ENCODE peak calls at places on chromosome 14, in seven cellular contexts. U, C, F, S, Z, D and N are unnamed samples.

GRCh38 chr14:105368910-105369652 is 29.3 kb upstream of the TEX22 start:
- DNase-seq in U (no peak), C (no peak), F (no peak), Z (no peak), D (no peak), S (no peak), N (no peak)

GRCh38 chr14:88164906-88165534 is 158.0 kb downstream of the KCNK10 start:
- DNase-seq in U (no peak), F (no peak), C (no peak), D (no peak), S (no peak), Z (no peak), N (no peak)

GRCh38 chr14:99009875-99010274 is 262.1 kb downstream of the BCL11B start:
- DNase-seq in C (no peak), U (no peak), F (no peak), S (no peak), D (no peak), Z (no peak), N (no peak)

GRCh38 chr14:64990291-64990690 is 3.6 kb downstream of the FNTB start:
- DNase-seq in S (no peak), U (no peak), C (no peak), F (no peak), D (no peak), Z (no peak), N (no peak)

GRCh38 chr14:88612981-88613380 is 50.1 kb downstream of the ZC3H14 start:
- DNase-seq in Z (no peak), D (no peak), F (no peak), S (no peak), U (no peak), C (no peak), N (no peak)

GRCh38 chr14:103512701-103513611 is 9.7 kb downstream of the CKB start:
- DNase-seq in C (no peak), Z (no peak), D (no peak), U (no peak), S (no peak), F (no peak), N (no peak)

GRCh38 chr14:94936901-94937321 is 167.0 kb upstream of the GSC start:
- DNase-seq in Z (no peak), S (peak), U (no peak), F (no peak), C (no peak), D (no peak), N (no peak)

GRCh38 chr14:100734031-100734990 is 7.6 kb downstream of the DLK1 start:
- DNase-seq in S (peak), Z (no peak), U (no peak), C (no peak), F (no peak), D (no peak), N (no peak)

GRCh38 chr14:96632363-96632758 is 130.2 kb downstream of the PAPOLA start:
- DNase-seq in C (no peak), D (no peak), F (no peak), S (no peak), Z (no peak), U (no peak), N (no peak)

GRCh38 chr14:84751745-84752144 is 778.2 kb upstream of the FLRT2 start:
- DNase-seq in Z (no peak), C (no peak), U (no peak), F (no peak), D (no peak), S (no peak), N (no peak)

GRCh38 chr14:64721391-64721791 is 17.2 kb downstream of the PLEKHG3 start:
- DNase-seq in Z (no peak), D (no peak), F (no peak), U (no peak), C (no peak), S (no peak), N (no peak)

GRCh38 chr14:99612737-99613330 is 8.8 kb upstream of the CCDC85C start:
- DNase-seq in D (no peak), U (no peak), F (no peak), Z (no peak), S (no peak), C (no peak), N (no peak)

GRCh38 chr14:30211326-30211725 is 283.7 kb upstream of the PRKD1 start:
- DNase-seq in S (no peak), D (no peak), U (no peak), C (no peak), Z (no peak), F (no peak), N (no peak)

GRCh38 chr14:38583471-38583870 is 327.6 kb upstream of the CLEC14A start:
- DNase-seq in Z (no peak), D (no peak), C (no peak), S (no peak), F (no peak), U (no peak), N (no peak)

DNA sequence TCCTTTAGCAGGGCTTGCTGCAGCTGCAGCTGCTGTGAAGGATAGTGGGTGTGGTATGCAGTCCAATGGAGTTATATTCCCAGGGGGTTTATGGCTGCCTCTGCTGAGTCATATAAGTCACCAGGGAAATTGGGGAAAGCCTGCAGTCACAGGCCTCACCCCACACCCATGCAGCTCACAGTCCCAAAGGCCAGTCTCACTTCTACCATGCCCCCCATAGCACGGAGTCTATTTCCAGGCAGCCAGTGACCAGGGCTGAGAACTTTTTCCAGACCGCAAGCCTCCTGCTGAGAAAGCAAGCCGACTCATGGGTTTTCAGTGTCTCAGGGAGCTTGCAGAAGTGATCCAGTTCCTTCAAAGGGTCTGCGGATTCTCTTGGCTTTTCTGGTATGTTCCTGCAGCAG is 322.4 kb upstream of the CLEC14A start:
- DNase-seq in D (no peak), F (no peak), S (no peak), U (no peak), Z (no peak), C (no peak), N (no peak)
- TF ChIP-seq JUND in D (no peak), F (no peak), S (no peak), U (no peak), Z (no peak), C (no peak), N (no peak)

GRCh38 chr14:32940711-32941667 is 2.3 kb downstream of the NPAS3 start:
- DNase-seq in D (no peak), F (no peak), S (no peak), U (no peak), Z (no peak), C (no peak), N (no peak)

GRCh38 chr14:32941668-32942065 is 3.0 kb downstream of the NPAS3 start:
- DNase-seq in F (no peak), D (no peak), C (no peak), S (no peak), U (no peak), Z (no peak), N (no peak)

GRCh38 chr14:32938719-32939253 is at the start of gene NPAS3:
- DNase-seq in U (no peak), Z (no peak), F (no peak), S (peak), D (no peak), C (no peak), N (no peak)

GRCh38 chr14:32939254-32940065 is 781 bp downstream of the NPAS3 start:
- DNase-seq in D (peak), U (no peak), F (no peak), C (no peak), Z (no peak), S (peak), N (peak)

GRCh38 chr14:32940066-32940651 is 1.5 kb downstream of the NPAS3 start:
- DNase-seq in C (no peak), D (no peak), Z (no peak), F (no peak), U (no peak), S (no peak), N (no peak)
- TF ChIP-seq JUND in C (no peak), D (no peak), Z (no peak), F (no peak), U (no peak), S (no peak), N (no peak)

DNA sequence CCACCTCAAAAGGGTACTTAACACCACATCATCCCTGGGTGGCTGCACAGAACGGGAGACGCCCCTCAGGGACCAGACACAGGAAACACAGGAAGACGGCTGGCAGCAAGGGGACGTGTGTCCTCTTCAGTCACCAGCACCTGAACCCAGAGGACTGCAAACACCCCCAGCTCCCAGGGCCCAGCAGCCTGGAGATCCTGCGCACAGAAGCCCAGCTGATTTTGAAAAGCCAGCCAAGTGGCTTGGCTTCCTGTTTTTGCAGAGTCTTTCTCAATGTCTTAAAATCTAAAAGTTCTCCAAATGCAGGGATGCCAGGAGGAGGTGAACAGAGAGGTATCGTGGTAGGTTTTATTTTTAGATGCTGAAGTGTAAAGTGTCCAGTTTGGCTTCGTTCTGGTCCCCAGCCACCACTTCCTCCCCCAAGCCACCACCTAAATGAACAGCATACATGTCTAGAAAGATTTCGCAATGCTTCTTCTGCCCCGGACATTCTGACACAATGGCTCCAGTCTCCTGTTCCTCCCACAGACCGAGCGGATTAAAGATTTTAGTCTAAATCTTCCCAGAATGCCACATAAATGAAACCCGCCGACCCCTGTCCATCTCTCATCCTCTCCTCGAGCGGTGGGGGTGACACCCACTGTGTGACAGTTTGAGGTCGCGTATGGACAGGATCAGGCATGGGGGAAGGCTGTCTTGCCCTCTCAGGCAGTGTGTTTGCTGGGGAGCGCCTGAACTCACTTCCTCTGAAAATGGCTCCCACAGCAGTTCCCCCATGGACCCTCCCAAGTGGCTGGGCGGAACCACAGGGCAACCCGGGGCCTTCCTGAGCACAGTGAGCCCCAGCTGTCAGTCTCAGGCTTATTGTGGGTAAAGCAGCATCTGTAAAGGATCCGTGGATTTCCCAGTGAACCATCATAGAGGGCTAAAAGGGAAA is 41.6 kb downstream of the ITPK1 start:
- DNase-seq in D (no peak), S (no peak), Z (peak), F (no peak), C (no peak), U (no peak), N (no peak)
- TF ChIP-seq JUND in D (no peak), S (no peak), Z (no peak), F (no peak), C (no peak), U (no peak), N (no peak)

GRCh38 chr14:106883218-106883692 is 1356.9 kb downstream of the TMEM121 start:
- DNase-seq in F (no peak), U (no peak), D (peak), C (peak), S (peak), Z (peak), N (no peak)

GRCh38 chr14:106875503-106875902 is 1349.1 kb downstream of the TMEM121 start:
- DNase-seq in Z (no peak), F (no peak), C (no peak), S (no peak), D (no peak), U (no peak), N (no peak)

GRCh38 chr14:106877527-106877926 is 1351.1 kb downstream of the TMEM121 start:
- DNase-seq in Z (no peak), S (no peak), F (no peak), U (no peak), C (no peak), D (no peak), N (no peak)

GRCh38 chr14:106876711-106877110 is 1350.3 kb downstream of the TMEM121 start:
- DNase-seq in Z (no peak), S (no peak), U (no peak), D (no peak), F (no peak), C (no peak), N (no peak)

GRCh38 chr14:106879241-106879640 is 1352.9 kb downstream of the TMEM121 start:
- DNase-seq in U (peak), D (peak), F (no peak), S (peak), C (peak), Z (peak), N (peak)
- TF ChIP-seq JUND in U (no peak), D (no peak), F (no peak), S (no peak), C (no peak), Z (no peak), N (no peak)

GRCh38 chr14:71478542-71478941 is 453.7 kb upstream of the RGS6 start:
- DNase-seq in S (no peak), U (no peak), D (no peak), F (no peak), C (no peak), Z (no peak), N (no peak)
- TF ChIP-seq JUND in S (no peak), U (no peak), D (no peak), F (no peak), C (no peak), Z (no peak), N (no peak)

GRCh38 chr14:83291716-83292115 is 1758.1 kb upstream of the SEL1L start:
- DNase-seq in F (no peak), C (no peak), D (no peak), Z (no peak), S (no peak), U (no peak), N (no peak)
- TF ChIP-seq JUND in F (no peak), C (no peak), D (no peak), Z (no peak), S (no peak), U (no peak), N (no peak)

GRCh38 chr14:68440776-68441175 is 352.1 kb downstream of the ZFP36L1 start:
- DNase-seq in C (no peak), Z (no peak), D (no peak), F (no peak), S (no peak), U (no peak), N (no peak)
- TF ChIP-seq JUND in C (no peak), Z (no peak), D (no peak), F (no peak), S (no peak), U (peak), N (no peak)

GRCh38 chr14:22319526-22320352 is 269.3 kb downstream of the DAD1 start:
- DNase-seq in S (peak), Z (peak), D (no peak), F (peak), C (no peak), U (peak), N (peak)
- TF ChIP-seq JUND in S (no peak), Z (no peak), D (no peak), F (no peak), C (no peak), U (no peak), N (no peak)

GRCh38 chr14:49935526-49935925 is 42.6 kb downstream of the ARF6 start:
- DNase-seq in U (no peak), F (no peak), D (no peak), S (no peak), Z (peak), C (no peak), N (no peak)

GRCh38 chr14:49942090-49942489 is 49.2 kb downstream of the ARF6 start:
- DNase-seq in U (no peak), D (no peak), F (no peak), S (no peak), C (no peak), Z (no peak), N (no peak)

GRCh38 chr14:49944501-49944900 is 51.6 kb downstream of the ARF6 start:
- DNase-seq in S (no peak), D (no peak), Z (no peak), F (no peak), U (no peak), C (no peak), N (no peak)

GRCh38 chr14:49940805-49941421 is 48.0 kb downstream of the ARF6 start:
- DNase-seq in Z (no peak), C (no peak), S (no peak), F (no peak), U (no peak), D (no peak), N (no peak)

GRCh38 chr14:49939884-49940510 is 47.1 kb downstream of the ARF6 start:
- DNase-seq in Z (no peak), F (no peak), S (no peak), D (no peak), C (no peak), U (no peak), N (no peak)
- TF ChIP-seq JUND in Z (no peak), F (no peak), S (no peak), D (no peak), C (no peak), U (no peak), N (no peak)